ENCODE peak calls at places on chromosomes 2 and 18, in six cellular contexts. One of them, this sample, is unnamed.

GRCh38 chr2:160140001-160140400 is 60.1 kb downstream of the ITGB6 start:
- DNase-seq in aorta: no peak
- DNase-seq in IMR-90: peak
- DNase-seq in NCI-H2171 treated with DMSO at 0.1 percent for 48 hours: no peak
- DNase-seq in NCI-H226: no peak
- DNase-seq in KBM-7: no peak
- DNase-seq in this sample: peak

GRCh38 chr2:67896131-67896865 is 166.5 kb downstream of the C1D start:
- DNase-seq in aorta: no peak
- DNase-seq in NCI-H226: no peak
- DNase-seq in IMR-90: no peak
- DNase-seq in KBM-7: no peak
- DNase-seq in NCI-H2171 treated with DMSO at 0.1 percent for 48 hours: no peak
- DNase-seq in this sample: no peak

GRCh38 chr18:34729264-34729663 is 19.2 kb downstream of the DTNA start:
- DNase-seq in NCI-H2171 treated with DMSO at 0.1 percent for 48 hours: peak
- DNase-seq in IMR-90: no peak
- DNase-seq in NCI-H226: no peak
- DNase-seq in KBM-7: peak
- DNase-seq in aorta: no peak
- DNase-seq in this sample: peak

GRCh38 chr2:43318791-43319190 is 92.4 kb upstream of the ZFP36L2 start:
- DNase-seq in NCI-H226: no peak
- DNase-seq in KBM-7: no peak
- DNase-seq in aorta: no peak
- DNase-seq in NCI-H2171 treated with DMSO at 0.1 percent for 48 hours: no peak
- DNase-seq in IMR-90: peak
- DNase-seq in this sample: no peak

GRCh38 chr2:122100371-122101150 is 345.1 kb downstream of the TSN start:
- DNase-seq in NCI-H2171 treated with DMSO at 0.1 percent for 48 hours: no peak
- DNase-seq in IMR-90: peak
- DNase-seq in NCI-H226: peak
- DNase-seq in KBM-7: no peak
- DNase-seq in aorta: no peak
- DNase-seq in this sample: no peak

GRCh38 chr2:210445116-210445707 is 31.3 kb downstream of the LANCL1 start:
- DNase-seq in KBM-7: peak
- DNase-seq in NCI-H226: no peak
- DNase-seq in aorta: no peak
- DNase-seq in NCI-H2171 treated with DMSO at 0.1 percent for 48 hours: peak
- DNase-seq in IMR-90: peak
- DNase-seq in this sample: peak

GRCh38 chr2:102619414-102620319 is at the start of gene SLC9A2:
- DNase-seq in aorta: no peak
- DNase-seq in IMR-90: no peak
- DNase-seq in NCI-H2171 treated with DMSO at 0.1 percent for 48 hours: no peak
- DNase-seq in KBM-7: peak
- DNase-seq in NCI-H226: no peak
- DNase-seq in this sample: peak

GRCh38 chr2:232767866-232768265 is 8.5 kb downstream of the KCNJ13 start:
- DNase-seq in NCI-H2171 treated with DMSO at 0.1 percent for 48 hours: no peak
- DNase-seq in KBM-7: no peak
- DNase-seq in aorta: no peak
- DNase-seq in IMR-90: no peak
- DNase-seq in NCI-H226: no peak
- DNase-seq in this sample: no peak

GRCh38 chr18:23067236-23067635 is 68.0 kb upstream of the CABLES1 start:
- DNase-seq in KBM-7: no peak
- DNase-seq in NCI-H2171 treated with DMSO at 0.1 percent for 48 hours: peak
- DNase-seq in NCI-H226: no peak
- DNase-seq in aorta: no peak
- DNase-seq in IMR-90: peak
- DNase-seq in this sample: no peak

GRCh38 chr2:236658974-236659757 is 89.5 kb downstream of the ACKR3 start:
- DNase-seq in aorta: no peak
- DNase-seq in KBM-7: no peak
- DNase-seq in NCI-H226: no peak
- DNase-seq in IMR-90: no peak
- DNase-seq in NCI-H2171 treated with DMSO at 0.1 percent for 48 hours: peak
- DNase-seq in this sample: no peak

GRCh38 chr2:43484323-43484930 is 111.4 kb downstream of the THADA start:
- DNase-seq in NCI-H226: peak
- DNase-seq in aorta: no peak
- DNase-seq in KBM-7: peak
- DNase-seq in NCI-H2171 treated with DMSO at 0.1 percent for 48 hours: peak
- DNase-seq in IMR-90: peak
- DNase-seq in this sample: no peak

GRCh38 chr2:46780801-46781445 is 134.7 kb downstream of the MCFD2 start:
- DNase-seq in NCI-H2171 treated with DMSO at 0.1 percent for 48 hours: peak
- DNase-seq in aorta: no peak
- DNase-seq in KBM-7: peak
- DNase-seq in IMR-90: peak
- DNase-seq in NCI-H226: no peak
- DNase-seq in this sample: peak

GRCh38 chr2:12061317-12061716 is 314.9 kb downstream of the LPIN1 start:
- DNase-seq in aorta: no peak
- DNase-seq in NCI-H2171 treated with DMSO at 0.1 percent for 48 hours: no peak
- DNase-seq in KBM-7: no peak
- DNase-seq in NCI-H226: no peak
- DNase-seq in IMR-90: no peak
- DNase-seq in this sample: no peak

GRCh38 chr2:9764153-9764778 is 79.0 kb upstream of the TAF1B start:
- DNase-seq in aorta: no peak
- DNase-seq in KBM-7: no peak
- DNase-seq in NCI-H226: no peak
- DNase-seq in IMR-90: no peak
- DNase-seq in NCI-H2171 treated with DMSO at 0.1 percent for 48 hours: peak
- DNase-seq in this sample: no peak

GRCh38 chr2:138013651-138014050 is 49.4 kb downstream of the HNMT start:
- DNase-seq in KBM-7: no peak
- DNase-seq in NCI-H2171 treated with DMSO at 0.1 percent for 48 hours: no peak
- DNase-seq in aorta: no peak
- DNase-seq in IMR-90: no peak
- DNase-seq in NCI-H226: no peak
- DNase-seq in this sample: no peak

GRCh38 chr2:49931243-49931642 is 776.9 kb upstream of the FSHR start:
- DNase-seq in NCI-H226: no peak
- DNase-seq in IMR-90: no peak
- DNase-seq in KBM-7: no peak
- DNase-seq in aorta: no peak
- DNase-seq in NCI-H2171 treated with DMSO at 0.1 percent for 48 hours: no peak
- DNase-seq in this sample: no peak

GRCh38 chr2:142596334-142597088 is 281.0 kb upstream of the KYNU start:
- DNase-seq in aorta: no peak
- DNase-seq in NCI-H226: no peak
- DNase-seq in KBM-7: no peak
- DNase-seq in IMR-90: peak
- DNase-seq in NCI-H2171 treated with DMSO at 0.1 percent for 48 hours: no peak
- DNase-seq in this sample: no peak

GRCh38 chr18:32332708-32333107 is 138.0 kb downstream of the GAREM1 start:
- DNase-seq in IMR-90: no peak
- DNase-seq in NCI-H2171 treated with DMSO at 0.1 percent for 48 hours: no peak
- DNase-seq in KBM-7: no peak
- DNase-seq in NCI-H226: no peak
- DNase-seq in aorta: no peak
- DNase-seq in this sample: no peak

GRCh38 chr2:16635796-16636699 is 29.6 kb downstream of the CYRIA start:
- DNase-seq in NCI-H226: peak
- DNase-seq in NCI-H2171 treated with DMSO at 0.1 percent for 48 hours: no peak
- DNase-seq in IMR-90: peak
- DNase-seq in aorta: no peak
- DNase-seq in KBM-7: peak
- DNase-seq in this sample: peak

GRCh38 chr18:5895886-5896740 is 791 bp upstream of the TMEM200C start:
- DNase-seq in NCI-H226: no peak
- DNase-seq in IMR-90: peak
- DNase-seq in NCI-H2171 treated with DMSO at 0.1 percent for 48 hours: peak
- DNase-seq in aorta: peak
- DNase-seq in KBM-7: no peak
- DNase-seq in this sample: peak

GRCh38 chr2:189997016-189997415 is 65.5 kb downstream of the MSTN start:
- DNase-seq in NCI-H2171 treated with DMSO at 0.1 percent for 48 hours: no peak
- DNase-seq in aorta: no peak
- DNase-seq in NCI-H226: no peak
- DNase-seq in KBM-7: no peak
- DNase-seq in IMR-90: peak
- DNase-seq in this sample: no peak

GRCh38 chr2:2800697-2801096 is 469.6 kb upstream of the MYT1L start:
- DNase-seq in aorta: peak
- DNase-seq in KBM-7: no peak
- DNase-seq in NCI-H226: no peak
- DNase-seq in IMR-90: no peak
- DNase-seq in NCI-H2171 treated with DMSO at 0.1 percent for 48 hours: no peak
- DNase-seq in this sample: no peak

GRCh38 chr2:32780961-32781360 is 153.1 kb downstream of the TTC27 start:
- DNase-seq in NCI-H2171 treated with DMSO at 0.1 percent for 48 hours: peak
- DNase-seq in KBM-7: no peak
- DNase-seq in aorta: no peak
- DNase-seq in NCI-H226: peak
- DNase-seq in IMR-90: no peak
- DNase-seq in this sample: no peak

GRCh38 chr2:68330691-68331090 is 10.9 kb upstream of the CNRIP1 start:
- DNase-seq in NCI-H226: no peak
- DNase-seq in aorta: no peak
- DNase-seq in NCI-H2171 treated with DMSO at 0.1 percent for 48 hours: no peak
- DNase-seq in IMR-90: peak
- DNase-seq in KBM-7: no peak
- DNase-seq in this sample: peak

GRCh38 chr2:239763433-239764097 is 261.6 kb downstream of the NDUFA10 start:
- DNase-seq in NCI-H226: no peak
- DNase-seq in NCI-H2171 treated with DMSO at 0.1 percent for 48 hours: peak
- DNase-seq in KBM-7: no peak
- DNase-seq in aorta: peak
- DNase-seq in IMR-90: no peak
- DNase-seq in this sample: peak

GRCh38 chr2:55511508-55512124 is 7.9 kb upstream of the CFAP36 start:
- DNase-seq in NCI-H226: peak
- DNase-seq in KBM-7: peak
- DNase-seq in NCI-H2171 treated with DMSO at 0.1 percent for 48 hours: peak
- DNase-seq in aorta: no peak
- DNase-seq in IMR-90: peak
- DNase-seq in this sample: peak

GRCh38 chr2:239406316-239406995 is 5.6 kb upstream of the HDAC4 start:
- DNase-seq in aorta: no peak
- DNase-seq in IMR-90: no peak
- DNase-seq in KBM-7: no peak
- DNase-seq in NCI-H2171 treated with DMSO at 0.1 percent for 48 hours: no peak
- DNase-seq in NCI-H226: no peak
- DNase-seq in this sample: no peak

GRCh38 chr2:132902626-132903025 is 232.6 kb upstream of the LYPD1 start:
- DNase-seq in NCI-H226: no peak
- DNase-seq in KBM-7: no peak
- DNase-seq in aorta: no peak
- DNase-seq in NCI-H2171 treated with DMSO at 0.1 percent for 48 hours: no peak
- DNase-seq in IMR-90: no peak
- DNase-seq in this sample: no peak

GRCh38 chr2:156602552-156602933 is 166.4 kb downstream of the GPD2 start:
- DNase-seq in KBM-7: no peak
- DNase-seq in IMR-90: no peak
- DNase-seq in NCI-H2171 treated with DMSO at 0.1 percent for 48 hours: no peak
- DNase-seq in aorta: no peak
- DNase-seq in NCI-H226: no peak
- DNase-seq in this sample: no peak

GRCh38 chr18:79067611-79068010 is 1.6 kb upstream of the ATP9B start:
- DNase-seq in NCI-H226: no peak
- DNase-seq in KBM-7: no peak
- DNase-seq in aorta: no peak
- DNase-seq in NCI-H2171 treated with DMSO at 0.1 percent for 48 hours: no peak
- DNase-seq in IMR-90: no peak
- DNase-seq in this sample: no peak

GRCh38 chr2:227222292-227222691 is 57.9 kb downstream of the COL4A3 start:
- DNase-seq in NCI-H2171 treated with DMSO at 0.1 percent for 48 hours: no peak
- DNase-seq in IMR-90: no peak
- DNase-seq in KBM-7: no peak
- DNase-seq in NCI-H226: no peak
- DNase-seq in aorta: no peak
- DNase-seq in this sample: no peak